ENCODE peak calls at places on chromosome 18, in four cellular contexts. A is K562, U is GM12878, T is HepG2. E is an unnamed sample.
A peak's percentile ranks its signal among the peaks of the same experiment; 100 is the strongest.

GRCh38 chr18:48777026-48777736 is 173.6 kb downstream of the SMAD7 start:
- DNase-seq in A (peak; percentile 72), U (no peak), T (peak; percentile 44), E (peak; percentile 72)

GRCh38 chr18:5237083-5237722 is 40.1 kb upstream of the AKAIN1 start:
- DNase-seq in A (no peak), U (no peak), T (peak; percentile 30), E (no peak)

GRCh38 chr18:6795307-6795706 is 65.8 kb downstream of the ARHGAP28 start:
- DNase-seq in A (no peak), U (no peak), T (no peak), E (no peak)

GRCh38 chr18:6279308-6279707 is 135.4 kb downstream of the L3MBTL4 start:
- DNase-seq in A (no peak), U (no peak), T (no peak), E (no peak)

GRCh38 chr18:64407606-64408005 is 258.7 kb upstream of the LINC00305 start:
- DNase-seq in A (no peak), U (no peak), T (no peak), E (no peak)

GRCh38 chr18:65983750-65984149 is 232.9 kb downstream of the CDH7 start:
- DNase-seq in A (no peak), U (no peak), T (peak; percentile 5), E (no peak)

GRCh38 chr18:77557030-77557429 is 307.4 kb downstream of the GALR1 start:
- DNase-seq in A (no peak), U (no peak), T (no peak), E (no peak)

GRCh38 chr18:25310045-25310444 is 41.9 kb downstream of the ZNF521 start:
- DNase-seq in A (no peak), U (no peak), T (no peak), E (no peak)

GRCh38 chr18:12819822-12820221 is 64.2 kb downstream of the PTPN2 start:
- DNase-seq in A (no peak), U (no peak), T (no peak), E (no peak)

GRCh38 chr18:6271585-6271984 is 143.1 kb downstream of the L3MBTL4 start:
- DNase-seq in A (no peak), U (no peak), T (no peak), E (no peak)

GRCh38 chr18:12372406-12372805 is 4.6 kb downstream of the AFG3L2 start:
- DNase-seq in A (no peak), U (no peak), T (no peak), E (no peak)

GRCh38 chr18:68779169-68779568 is 18.7 kb upstream of the CCDC102B start:
- DNase-seq in A (no peak), U (no peak), T (no peak), E (no peak)

GRCh38 chr18:55586841-55587240 is 1.2 kb downstream of the TCF4 start:
- DNase-seq in A (no peak), U (no peak), T (no peak), E (no peak)

GRCh38 chr18:11658019-11658418 is 31.0 kb upstream of the GNAL start:
- DNase-seq in A (no peak), U (no peak), T (no peak), E (no peak)

GRCh38 chr18:55402731-55403405 is 185.1 kb downstream of the TCF4 start:
- DNase-seq in A (no peak), U (no peak), T (no peak), E (no peak)

GRCh38 chr18:71168576-71169145 is 879.8 kb downstream of the SOCS6 start:
- DNase-seq in A (no peak), U (no peak), T (no peak), E (no peak)

GRCh38 chr18:51852661-51853060 is 487.3 kb upstream of the DCC start:
- DNase-seq in A (no peak), U (no peak), T (no peak), E (no peak)

GRCh38 chr18:9831723-9832199 is 54.0 kb upstream of the TXNDC2 start:
- DNase-seq in A (no peak), U (no peak), T (no peak), E (no peak)

GRCh38 chr18:7646174-7646886 is 79.2 kb downstream of the PTPRM start:
- DNase-seq in A (no peak), U (no peak), T (peak; percentile 91), E (no peak)

GRCh38 chr18:79905389-79905911 is 46.0 kb downstream of the SLC66A2 start:
- DNase-seq in A (no peak), U (no peak), T (no peak), E (no peak)

DNA sequence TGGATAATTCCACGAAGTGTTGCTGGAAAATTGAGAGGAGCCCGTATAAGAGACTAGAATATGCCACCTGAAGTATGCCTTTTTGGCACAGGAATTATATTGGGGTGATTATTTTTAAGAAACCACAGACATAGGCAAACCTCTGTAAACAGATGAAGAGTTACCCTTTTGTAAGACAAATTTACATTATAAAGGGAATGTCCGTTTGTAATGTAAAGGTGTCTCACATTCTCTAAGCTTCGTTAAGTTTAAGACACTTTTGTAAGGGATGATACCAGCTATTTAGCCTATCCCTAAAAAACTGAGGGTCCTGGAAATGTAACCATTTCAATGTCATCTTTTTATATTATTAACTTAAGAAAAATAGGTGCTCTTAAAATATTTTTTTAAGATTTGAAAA is 432.8 kb upstream of the SYT4 start:
- DNase-seq in A (no peak), U (no peak), T (no peak), E (no peak)
- TF ChIP-seq REST in A (no peak), U (no peak), T (no peak), E (no peak)

DNA sequence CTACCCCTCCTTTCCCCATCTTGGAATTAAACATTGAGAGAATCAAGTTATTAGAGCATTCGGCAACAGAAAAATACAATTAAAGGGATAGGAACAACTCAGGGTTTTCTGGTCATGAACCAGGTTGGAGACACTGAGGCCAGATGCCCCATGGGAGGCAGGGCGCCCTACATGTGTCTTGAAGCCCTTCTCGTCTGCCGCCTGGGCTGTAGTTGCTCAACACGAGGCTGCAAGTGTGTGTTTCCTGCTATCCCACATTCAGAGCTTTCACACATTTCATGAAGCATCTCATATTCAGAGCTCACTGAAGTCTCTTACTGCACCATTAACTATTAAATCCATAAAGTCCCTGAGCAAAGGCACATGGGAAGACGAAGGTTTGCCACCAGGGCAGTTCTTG is 28.8 kb downstream of the TTC39C start:
- DNase-seq in A (no peak), U (no peak), T (no peak), E (no peak)
- TF ChIP-seq HDAC2 in A (no peak), U (no peak), T (no peak), E (no peak)

GRCh38 chr18:59141294-59142068 is 1.8 kb downstream of the SEC11C start:
- DNase-seq in A (no peak), U (no peak), T (peak; percentile 97), E (no peak)

GRCh38 chr18:59140287-59140885 is 702 bp downstream of the SEC11C start:
- DNase-seq in A (peak; percentile 31), U (no peak), T (peak; percentile 32), E (peak; percentile 5)

GRCh38 chr18:59139615-59140286 is at the start of gene SEC11C:
- DNase-seq in A (peak; percentile 88), U (peak; percentile 93), T (peak; percentile 95), E (peak; percentile 94)

GRCh38 chr18:59142274-59142673 is 2.6 kb downstream of the SEC11C start:
- DNase-seq in A (no peak), U (peak; percentile 44), T (no peak), E (no peak)

DNA sequence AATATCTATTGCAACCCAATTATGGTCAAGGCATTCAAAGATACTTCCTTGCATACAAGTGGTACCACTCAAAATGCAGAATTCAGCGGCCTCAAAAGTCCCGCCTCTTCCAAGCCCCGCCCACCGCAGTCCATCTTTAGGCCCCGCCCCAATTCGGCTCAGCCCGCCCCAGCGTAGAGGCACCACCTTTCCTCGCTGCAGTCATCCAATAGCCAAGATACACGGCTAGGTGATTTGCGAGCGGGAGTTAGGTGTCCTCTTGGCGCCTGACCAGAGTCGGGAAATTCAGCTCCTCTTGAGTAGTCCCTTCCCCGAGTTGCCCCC is 431 bp upstream of the SEC11C start:
- DNase-seq in A (peak; percentile 90), U (no peak), T (peak; percentile 83), E (peak; percentile 88)
- TF ChIP-seq REST in A (no peak), U (no peak), T (no peak), E (no peak)

DNA sequence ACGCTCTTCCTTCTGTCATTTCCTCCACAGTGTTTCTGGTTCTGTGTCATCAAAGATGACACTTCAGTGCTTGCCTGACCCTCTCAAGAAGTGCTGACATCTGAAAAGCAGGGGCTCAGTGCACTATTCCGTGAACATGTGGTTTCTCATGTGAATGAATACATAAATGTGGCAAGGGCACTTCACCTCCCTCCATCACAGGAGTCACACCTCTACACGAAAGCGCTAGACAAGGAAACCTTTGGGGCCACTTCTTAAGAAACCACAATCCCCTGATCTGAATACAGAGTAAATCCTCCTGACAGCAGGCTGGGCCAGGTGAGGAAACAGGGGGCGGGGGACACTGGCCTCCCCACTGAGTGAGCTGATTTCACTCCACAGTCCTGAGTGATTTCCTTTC is 145.8 kb upstream of the ACAA2 start:
- DNase-seq in A (no peak), U (peak; percentile 43), T (no peak), E (no peak)
- TF ChIP-seq HDAC2 in A (no peak), U (no peak), T (no peak), E (no peak)

DNA sequence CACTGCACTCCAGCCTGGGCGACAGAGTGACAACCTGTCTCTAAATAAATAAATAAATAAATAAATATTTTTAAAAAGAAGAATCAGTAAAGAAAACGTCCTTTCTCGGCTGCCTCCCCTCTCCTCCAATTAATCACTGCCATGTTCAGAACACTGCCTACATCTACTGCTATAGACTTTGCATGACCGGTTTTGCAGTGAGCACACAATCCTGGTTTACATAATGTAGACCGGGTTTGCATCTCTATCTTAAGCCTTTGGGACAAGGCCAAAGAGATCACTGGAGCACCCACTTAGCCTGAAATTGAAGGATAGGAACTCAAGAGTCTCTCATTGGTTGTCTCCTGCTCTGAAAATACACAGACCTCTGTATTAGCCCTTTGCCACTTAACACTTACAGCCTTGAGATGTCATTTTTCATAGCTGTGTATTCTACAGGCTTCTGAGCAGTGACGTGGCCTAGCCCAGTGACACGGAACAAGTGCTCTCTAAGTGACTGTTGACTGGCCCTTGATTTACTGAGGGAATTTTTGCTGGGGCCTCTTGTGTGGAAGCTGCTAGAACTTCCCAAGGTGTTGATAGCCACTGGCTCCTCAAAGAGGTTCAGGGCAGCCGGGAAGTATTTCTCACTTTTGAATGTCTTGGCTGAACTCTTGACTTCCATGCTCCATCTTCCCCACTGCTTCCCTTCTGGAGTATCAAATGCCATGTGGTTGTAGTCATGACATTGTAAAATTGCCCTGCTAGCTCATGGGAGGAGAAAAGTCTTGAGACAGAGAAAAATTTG is 45.3 kb upstream of the CCBE1 start:
- DNase-seq in A (no peak), U (no peak), T (no peak), E (no peak)
- TF ChIP-seq REST in A (no peak), U (no peak), T (no peak), E (no peak)

DNA sequence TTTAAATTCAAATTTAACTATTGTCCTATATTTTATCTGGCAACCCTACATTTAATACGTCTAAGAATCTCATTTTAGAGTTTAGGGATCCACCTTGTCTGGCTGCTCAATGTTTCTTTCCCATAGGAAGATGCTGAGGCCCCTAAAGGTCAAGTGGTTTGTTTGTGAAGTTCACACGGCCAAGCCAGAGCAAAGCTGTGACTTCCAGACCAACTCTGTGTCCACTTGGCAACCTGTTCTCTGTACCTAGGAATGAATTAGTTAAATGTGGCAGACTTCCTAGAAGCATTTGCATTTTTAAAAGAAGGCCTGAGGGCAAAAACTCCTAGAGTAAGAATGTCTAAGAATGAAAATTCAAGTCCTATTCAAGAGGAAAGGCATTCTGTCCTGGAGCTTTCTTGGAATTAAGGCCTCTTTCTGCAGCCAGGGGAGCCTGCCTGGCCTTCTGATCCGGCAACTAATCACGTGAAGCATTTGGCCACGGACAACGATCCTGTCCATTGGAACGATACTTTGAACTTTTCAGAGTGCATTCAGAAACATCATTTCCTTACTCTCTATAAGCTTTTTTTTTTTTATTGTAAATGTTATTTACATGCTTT is 155.0 kb downstream of the SETBP1 start:
- DNase-seq in A (no peak), U (no peak), T (no peak), E (no peak)
- TF ChIP-seq HDAC2 in A (no peak), U (no peak), T (no peak), E (no peak)

E was measured in A549.